ENCODE peak calls at places on chromosomes 5 and 9, in four cellular contexts. V is lung microvascular endothelial cell, Z is stromal cell of bone marrow, B is lower leg skin. W is an unnamed sample.

GRCh38 chr9:78865757-78866156 is 568.8 kb downstream of the PSAT1 start:
- DNase-seq in V (no peak), Z (no peak), B (no peak), W (no peak)

GRCh38 chr5:178228609-178229008 is 4.0 kb downstream of the PHYKPL start:
- DNase-seq in B (no peak), V (no peak), Z (no peak), W (no peak)

GRCh38 chr9:80796662-80797426 is 892.5 kb downstream of the TLE1 start:
- DNase-seq in Z (no peak), V (no peak), B (no peak), W (no peak)

GRCh38 chr9:28378236-28378635 is 805.0 kb upstream of the C9orf72 start:
- DNase-seq in V (no peak), B (no peak), Z (no peak), W (no peak)

GRCh38 chr9:131318211-131318610 is 28.7 kb downstream of the PLPP7 start:
- DNase-seq in Z (no peak), V (no peak), B (no peak), W (no peak)

GRCh38 chr5:90866915-90867715 is 308.5 kb downstream of the ADGRV1 start:
- DNase-seq in Z (no peak), V (no peak), B (peak; percentile 77), W (no peak)

GRCh38 chr9:129783516-129784361 is 19.2 kb upstream of the TOR1B start:
- DNase-seq in B (peak; percentile 95), V (peak; percentile 75), Z (peak; percentile 59), W (peak; percentile 82)

GRCh38 chr5:136006767-136007251 is 22.0 kb upstream of the TGFBI start:
- DNase-seq in Z (peak; percentile 93), V (peak; percentile 75), B (peak; percentile 71), W (peak; percentile 28)

GRCh38 chr9:35481347-35481975 is 8.4 kb upstream of the RUSC2 start:
- DNase-seq in Z (peak; percentile 64), B (no peak), V (peak; percentile 79), W (peak; percentile 86)

GRCh38 chr5:76083555-76084495 is 642 bp downstream of the SV2C start:
- DNase-seq in V (no peak), Z (no peak), B (no peak), W (peak; percentile 3)

W was measured in dermis blood vessel endothelial cell.